ENCODE peak calls at places on chromosomes 12 and 14, in five cellular contexts. One of them, this sample, is unnamed.

GRCh38 chr14:32980178-32980886 is 41.7 kb downstream of the NPAS3 start:
- DNase-seq in AG10803: no peak
- DNase-seq in T-helper 2 cell: no peak
- DNase-seq in endothelial cell of umbilical vein: no peak
- DNase-seq in stimulated activated CD8-positive, alpha-beta memory T cell treated with anti-CD3 and anti-CD28 coated beads, Interleukin-4, amount 100 ng/mL, for 1 hour: no peak
- DNase-seq in this sample: no peak

GRCh38 chr12:52685406-52685890 is 5.2 kb upstream of the KRT1 start:
- DNase-seq in AG10803: no peak
- DNase-seq in T-helper 2 cell: no peak
- DNase-seq in endothelial cell of umbilical vein: no peak
- DNase-seq in stimulated activated CD8-positive, alpha-beta memory T cell treated with anti-CD3 and anti-CD28 coated beads, Interleukin-4, amount 100 ng/mL, for 1 hour: no peak
- DNase-seq in this sample: no peak

GRCh38 chr12:42789808-42790760 is 200.5 kb upstream of the PRICKLE1 start:
- DNase-seq in AG10803: no peak
- DNase-seq in T-helper 2 cell: no peak
- DNase-seq in stimulated activated CD8-positive, alpha-beta memory T cell treated with anti-CD3 and anti-CD28 coated beads, Interleukin-4, amount 100 ng/mL, for 1 hour: no peak
- DNase-seq in endothelial cell of umbilical vein: peak; percentile 24
- DNase-seq in this sample: no peak

GRCh38 chr14:100067971-100068959 is 3.0 kb downstream of the EVL start:
- DNase-seq in endothelial cell of umbilical vein: peak; percentile 45
- DNase-seq in AG10803: no peak
- DNase-seq in T-helper 2 cell: peak; percentile 61
- DNase-seq in stimulated activated CD8-positive, alpha-beta memory T cell treated with anti-CD3 and anti-CD28 coated beads, Interleukin-4, amount 100 ng/mL, for 1 hour: peak; percentile 80
- DNase-seq in this sample: peak; percentile 44

GRCh38 chr14:68427550-68427890 is 365.3 kb downstream of the ZFP36L1 start:
- DNase-seq in endothelial cell of umbilical vein: no peak
- DNase-seq in AG10803: no peak
- DNase-seq in stimulated activated CD8-positive, alpha-beta memory T cell treated with anti-CD3 and anti-CD28 coated beads, Interleukin-4, amount 100 ng/mL, for 1 hour: no peak
- DNase-seq in T-helper 2 cell: no peak
- DNase-seq in this sample: no peak

GRCh38 chr12:84305144-84305543 is 607.5 kb downstream of the SLC6A15 start:
- DNase-seq in AG10803: no peak
- DNase-seq in T-helper 2 cell: no peak
- DNase-seq in stimulated activated CD8-positive, alpha-beta memory T cell treated with anti-CD3 and anti-CD28 coated beads, Interleukin-4, amount 100 ng/mL, for 1 hour: no peak
- DNase-seq in endothelial cell of umbilical vein: no peak
- DNase-seq in this sample: peak; percentile 32

GRCh38 chr12:33994857-33995808 is 27.2 kb upstream of the ALG10 start:
- DNase-seq in stimulated activated CD8-positive, alpha-beta memory T cell treated with anti-CD3 and anti-CD28 coated beads, Interleukin-4, amount 100 ng/mL, for 1 hour: no peak
- DNase-seq in endothelial cell of umbilical vein: no peak
- DNase-seq in AG10803: no peak
- DNase-seq in T-helper 2 cell: no peak
- DNase-seq in this sample: no peak

GRCh38 chr14:103543140-103543539 is 14.1 kb downstream of the TRMT61A start:
- DNase-seq in AG10803: no peak
- DNase-seq in endothelial cell of umbilical vein: no peak
- DNase-seq in T-helper 2 cell: no peak
- DNase-seq in stimulated activated CD8-positive, alpha-beta memory T cell treated with anti-CD3 and anti-CD28 coated beads, Interleukin-4, amount 100 ng/mL, for 1 hour: no peak
- DNase-seq in this sample: no peak

GRCh38 chr12:5904441-5904840 is 40.6 kb downstream of the ANO2 start:
- DNase-seq in stimulated activated CD8-positive, alpha-beta memory T cell treated with anti-CD3 and anti-CD28 coated beads, Interleukin-4, amount 100 ng/mL, for 1 hour: no peak
- DNase-seq in AG10803: no peak
- DNase-seq in T-helper 2 cell: no peak
- DNase-seq in endothelial cell of umbilical vein: no peak
- DNase-seq in this sample: no peak

GRCh38 chr12:49809369-49810158 is 18.6 kb downstream of the NCKAP5L start:
- DNase-seq in stimulated activated CD8-positive, alpha-beta memory T cell treated with anti-CD3 and anti-CD28 coated beads, Interleukin-4, amount 100 ng/mL, for 1 hour: no peak
- DNase-seq in endothelial cell of umbilical vein: no peak
- DNase-seq in T-helper 2 cell: no peak
- DNase-seq in AG10803: peak; percentile 58
- DNase-seq in this sample: no peak